ENCODE peak calls at places on chromosomes 13 and 19, in five cellular contexts. A is neural progenitor cell, Q is AG04450, K is AG09309, Y is neural crest cell. I is an unnamed sample.

GRCh38 chr19:814108-815078 is 7.4 kb downstream of the PLPPR3 start:
- DNase-seq in K (no peak), Q (no peak), Y (peak), A (no peak), I (no peak)

GRCh38 chr13:30165791-30166190 is 141.6 kb downstream of the KATNAL1 start:
- DNase-seq in A (peak), K (peak), Q (no peak), Y (no peak), I (no peak)

GRCh38 chr13:67769987-67770341 is 539.8 kb upstream of the PCDH9 start:
- DNase-seq in Y (no peak), K (no peak), Q (no peak), A (no peak), I (no peak)

GRCh38 chr19:14459703-14460102 is 15.5 kb downstream of the PTGER1 start:
- DNase-seq in K (no peak), A (no peak), Y (no peak), Q (no peak), I (no peak)

GRCh38 chr19:50558449-50558848 is 9.8 kb downstream of the LRRC4B start:
- DNase-seq in Q (no peak), K (no peak), A (no peak), Y (no peak), I (no peak)

GRCh38 chr13:89925107-89925506 is 1422.4 kb upstream of the MIR17HG start:
- DNase-seq in Q (no peak), Y (no peak), A (peak), K (no peak), I (no peak)

GRCh38 chr19:43329989-43330388 is 23.5 kb upstream of the CD177 start:
- DNase-seq in Q (no peak), A (no peak), Y (no peak), K (no peak), I (no peak)

GRCh38 chr19:56639217-56639616 is 3.7 kb upstream of the SMIM17 start:
- DNase-seq in Y (no peak), A (peak), Q (no peak), K (no peak), I (no peak)

GRCh38 chr19:7870571-7871279 is 3.5 kb downstream of the PRR36 start:
- DNase-seq in A (peak), K (no peak), Q (no peak), Y (no peak), I (no peak)

GRCh38 chr19:54462072-54462712 is 1.4 kb downstream of the LENG9 start:
- DNase-seq in A (no peak), Y (no peak), K (no peak), Q (no peak), I (no peak)

GRCh38 chr19:1837625-1838105 is 10.6 kb downstream of the REXO1 start:
- DNase-seq in A (peak), Q (no peak), Y (peak), K (no peak), I (peak)

GRCh38 chr19:33736787-33737186 is 59.9 kb upstream of the KCTD15 start:
- DNase-seq in Y (no peak), K (no peak), A (no peak), Q (no peak), I (no peak)

GRCh38 chr19:58372311-58373133 is 8.3 kb downstream of the ZNF837 start:
- DNase-seq in Q (no peak), K (no peak), Y (no peak), A (no peak), I (no peak)

GRCh38 chr19:6639439-6639838 is 30.5 kb downstream of the TNFSF14 start:
- DNase-seq in Q (no peak), K (no peak), A (no peak), Y (no peak), I (no peak)

GRCh38 chr19:28669804-28670203 is 543.1 kb downstream of the UQCRFS1 start:
- DNase-seq in Y (no peak), K (no peak), Q (no peak), A (no peak), I (no peak)

GRCh38 chr19:28670894-28671293 is 542.1 kb downstream of the UQCRFS1 start:
- DNase-seq in Q (no peak), Y (no peak), K (no peak), A (no peak), I (no peak)

GRCh38 chr19:28665748-28666147 is 547.2 kb downstream of the UQCRFS1 start:
- DNase-seq in Y (no peak), A (no peak), K (no peak), Q (no peak), I (no peak)

DNA sequence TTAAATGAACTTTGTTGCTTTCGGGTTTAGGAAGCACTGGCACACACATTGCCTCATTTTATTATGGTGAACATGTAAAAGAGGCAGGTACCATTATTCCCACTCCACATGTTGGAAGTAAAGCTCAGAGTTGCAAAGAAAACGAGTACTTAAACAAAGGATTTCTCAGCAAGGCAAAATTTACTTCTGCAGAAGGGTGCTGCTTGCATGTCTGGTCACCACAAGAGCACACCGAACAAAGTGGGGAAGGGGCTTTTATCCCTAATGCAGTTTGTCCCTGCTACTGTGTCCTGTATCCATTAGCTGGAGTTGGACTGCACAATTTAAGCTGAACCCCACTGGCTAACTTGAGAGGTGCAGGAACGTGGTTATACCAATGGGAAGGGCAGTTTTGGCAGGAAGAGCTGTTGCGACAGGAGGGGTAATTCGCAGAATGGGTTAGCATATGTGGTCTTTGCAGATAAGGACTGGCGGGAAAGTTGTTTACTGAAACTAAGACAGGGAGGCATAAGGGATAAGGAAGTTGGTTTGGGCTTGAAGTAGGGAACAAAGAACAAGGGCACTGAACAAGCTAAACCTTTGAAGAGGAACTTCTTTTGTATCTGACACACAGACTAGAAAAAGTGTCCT is 545.5 kb downstream of the UQCRFS1 start:
- DNase-seq in K (no peak), Q (no peak), Y (no peak), A (no peak), I (no peak)
- TF ChIP-seq CTCF in K (no peak), Q (no peak), Y (no peak), A (no peak), I (no peak)

GRCh38 chr13:111895896-111896821 is 170.8 kb upstream of the SOX1 start:
- DNase-seq in A (no peak), Q (no peak), Y (no peak), K (no peak), I (no peak)
- TF ChIP-seq CTCF in A (no peak), Q (no peak), Y (no peak), K (no peak), I (no peak)

GRCh38 chr13:21672811-21673591 is 2.1 kb downstream of the FGF9 start:
- DNase-seq in Y (no peak), Q (no peak), A (peak), K (no peak), I (no peak)
- TF ChIP-seq CTCF in Y (no peak), Q (no peak), A (no peak), K (no peak), I (no peak)

DNA sequence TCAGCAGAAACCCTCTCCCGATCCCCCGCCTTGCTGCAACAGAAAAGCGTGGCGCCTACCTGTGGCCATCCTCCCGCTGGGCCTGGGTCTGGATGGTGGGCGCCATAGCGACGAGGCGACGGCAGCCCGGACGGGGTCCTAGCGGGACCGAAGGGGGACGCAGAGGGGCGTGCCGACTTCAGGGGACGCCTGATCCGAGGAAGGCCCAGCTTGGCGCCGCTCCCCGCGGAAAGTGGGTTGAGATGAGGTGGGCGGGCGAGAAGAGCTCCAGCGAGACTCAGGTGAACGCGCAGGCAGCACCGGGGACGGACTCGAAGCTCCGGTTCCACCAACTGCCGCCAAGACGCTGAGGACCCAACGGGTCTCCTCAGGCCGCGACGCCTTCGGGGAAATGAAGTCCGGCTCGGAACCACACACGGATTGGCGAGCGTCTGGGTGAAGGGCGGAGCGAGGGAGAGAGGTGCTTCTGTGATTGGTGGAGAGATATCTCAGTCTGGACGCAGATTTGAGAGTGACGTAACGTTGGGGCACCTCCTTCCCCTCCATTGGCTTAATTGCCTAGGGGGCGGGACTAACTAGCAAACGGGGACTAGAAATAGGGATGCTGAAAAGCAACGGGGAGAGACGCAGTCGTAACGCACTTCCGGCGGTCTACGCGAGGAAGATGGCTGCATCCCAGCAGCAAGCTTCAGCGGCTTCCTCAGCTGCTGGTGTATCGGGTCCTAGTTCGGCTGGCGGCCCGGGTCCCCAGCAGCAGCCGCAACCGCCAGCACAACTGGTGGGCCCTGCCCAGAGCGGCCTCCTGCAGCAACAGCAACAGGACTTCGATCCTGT is at the start of the genes MED29 and PAF1:
- DNase-seq in K (peak), Y (peak), A (peak), Q (peak), I (peak)
- TF ChIP-seq CTCF in K (no peak), Y (peak), A (peak), Q (no peak), I (no peak)

DNA sequence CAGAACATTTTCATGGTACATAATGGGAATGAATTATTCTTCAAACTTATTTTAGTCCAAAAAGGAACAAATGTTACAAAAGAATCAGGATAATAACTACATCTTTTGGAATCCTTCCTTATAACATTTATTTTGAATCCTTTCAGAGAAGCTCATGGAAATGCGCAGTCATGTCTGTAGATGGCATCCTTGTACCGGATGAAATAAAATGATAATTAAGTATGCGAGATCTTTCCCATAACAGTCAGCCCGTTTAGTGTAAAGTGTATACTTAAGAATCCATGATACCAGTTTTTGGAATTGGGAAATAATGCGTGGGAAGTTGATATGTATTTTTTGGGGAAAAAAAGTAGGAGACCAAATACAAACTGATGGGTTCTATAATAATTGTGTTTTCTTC is 418.8 kb downstream of the GPC5 start:
- DNase-seq in Y (no peak), Q (no peak), K (no peak), A (no peak), I (no peak)
- TF ChIP-seq CTCF in Y (peak), Q (peak), K (no peak), A (peak), I (no peak)

DNA sequence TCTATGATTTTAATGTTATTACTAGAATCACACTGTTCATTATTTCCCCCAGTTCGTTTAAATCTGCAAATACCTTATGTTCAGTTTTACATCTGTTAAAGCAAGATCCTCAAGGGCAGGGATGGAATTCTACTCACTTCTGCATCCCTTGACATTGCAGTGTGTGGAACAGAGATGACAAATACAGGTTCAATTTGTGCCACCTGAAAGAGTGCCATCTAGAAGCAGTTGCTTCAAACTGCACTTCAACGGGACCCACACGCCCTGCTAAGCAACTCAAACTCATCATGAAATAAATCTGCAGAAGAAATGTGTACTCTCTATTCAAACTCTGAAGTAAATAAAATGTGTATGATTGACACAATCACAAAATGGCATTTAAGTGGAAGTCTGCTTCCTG is 44.5 kb downstream of the RUBCNL start:
- DNase-seq in A (no peak), Q (no peak), K (no peak), Y (no peak), I (no peak)
- TF ChIP-seq CTCF in A (no peak), Q (no peak), K (no peak), Y (no peak), I (no peak)

DNA sequence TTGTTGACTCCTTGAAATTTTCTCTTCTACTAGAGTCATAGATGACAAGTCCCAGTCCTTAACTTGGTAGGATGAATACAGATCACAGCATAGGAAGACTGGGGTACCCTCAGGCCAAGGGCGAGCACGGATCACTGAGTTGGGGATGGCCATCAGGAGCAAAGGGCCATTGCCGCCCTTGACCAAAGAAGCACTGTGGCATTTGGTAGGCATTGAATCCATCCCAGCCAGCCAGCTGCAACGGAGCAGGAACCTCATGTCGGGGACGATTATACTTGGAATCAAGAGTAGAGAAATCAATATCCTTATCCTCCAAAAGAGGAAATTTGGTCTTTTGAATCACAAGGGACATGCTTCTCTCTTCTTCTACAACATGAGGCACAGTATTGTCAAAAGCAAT is 50.1 kb upstream of the ZNF573 start:
- DNase-seq in Q (no peak), A (no peak), K (no peak), Y (no peak), I (no peak)
- TF ChIP-seq CTCF in Q (no peak), A (no peak), K (no peak), Y (no peak), I (no peak)

GRCh38 chr13:27928805-27929753 is 9.3 kb downstream of the PDX1 start:
- DNase-seq in Q (no peak), Y (no peak), K (no peak), A (no peak), I (no peak)

GRCh38 chr13:27926644-27927434 is 7.0 kb downstream of the PDX1 start:
- DNase-seq in Q (no peak), K (no peak), Y (no peak), A (peak), I (no peak)

GRCh38 chr13:27927444-27928352 is 7.9 kb downstream of the PDX1 start:
- DNase-seq in A (peak), Y (no peak), K (no peak), Q (no peak), I (no peak)

GRCh38 chr13:27929868-27930267 is 10.1 kb downstream of the PDX1 start:
- DNase-seq in Y (no peak), K (no peak), Q (no peak), A (no peak), I (no peak)

DNA sequence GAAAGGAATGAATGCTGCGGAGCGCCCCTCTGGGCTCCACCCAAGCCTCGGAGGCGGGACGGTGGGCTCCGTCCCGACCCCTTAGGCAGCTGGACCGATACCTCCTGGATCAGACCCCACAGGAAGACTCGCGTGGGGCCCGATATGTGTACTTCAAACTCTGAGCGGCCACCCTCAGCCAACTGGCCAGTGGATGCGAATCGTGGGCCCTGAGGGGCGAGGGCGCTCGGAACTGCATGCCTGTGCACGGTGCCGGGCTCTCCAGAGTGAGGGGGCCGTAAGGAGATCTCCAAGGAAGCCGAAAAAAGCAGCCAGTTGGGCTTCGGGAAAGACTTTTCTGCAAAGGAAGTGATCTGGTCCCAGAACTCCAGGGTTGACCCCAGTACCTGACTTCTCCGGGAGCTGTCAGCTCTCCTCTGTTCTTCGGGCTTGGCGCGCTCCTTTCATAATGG is 8.6 kb downstream of the PDX1 start:
- DNase-seq in A (no peak), Q (no peak), K (no peak), Y (no peak), I (no peak)
- TF ChIP-seq CTCF in A (no peak), Q (no peak), K (no peak), Y (no peak), I (no peak)

DNA sequence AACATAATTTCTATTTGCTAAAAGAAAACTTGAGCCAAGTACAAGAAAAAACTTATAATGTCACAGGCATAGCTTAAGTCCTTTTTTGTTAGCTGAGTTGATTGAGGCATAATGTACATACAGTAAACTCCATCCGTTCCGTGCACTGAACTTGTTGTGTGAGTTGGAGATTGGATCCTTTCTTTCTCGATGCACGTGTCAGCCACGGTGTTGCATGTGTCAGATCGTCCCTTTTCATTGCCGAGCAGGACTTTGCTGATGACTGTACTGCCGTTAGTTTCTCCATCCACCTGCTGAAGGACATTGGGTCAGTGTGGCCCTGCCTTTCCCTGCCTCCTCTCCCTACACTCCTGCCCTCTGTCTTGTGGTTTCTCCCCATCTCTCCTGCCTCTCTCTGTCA is 34.4 kb downstream of the IGFL2 start:
- DNase-seq in A (no peak), K (no peak), Q (no peak), Y (no peak), I (no peak)
- TF ChIP-seq CTCF in A (no peak), K (no peak), Q (no peak), Y (no peak), I (no peak)

GRCh38 chr19:12090807-12091206 is 26.3 kb downstream of the ZNF844 start:
- DNase-seq in A (peak), K (peak), Y (peak), Q (peak), I (peak)
- TF ChIP-seq CTCF in A (peak), K (peak), Y (peak), Q (peak), I (peak)

I was measured in activated B cell treated with CpG ODN at 0.5 μM for 24 hours.